ENCODE peak calls at places on chromosome 20, in eight cellular contexts. One of them, this sample, is unnamed.

GRCh38 chr20:33865761-33866160 is 54.6 kb downstream of the CHMP4B start:
- DNase-seq in Caco-2: no peak
- DNase-seq in endothelial cell: no peak
- DNase-seq in ascending aorta: no peak
- DNase-seq in ovary: no peak
- DNase-seq in cardiac fibroblast: no peak
- DNase-seq in GM12865: no peak
- DNase-seq in Peyer's patch: no peak
- DNase-seq in this sample: no peak

GRCh38 chr20:56693217-56693616 is 64.1 kb downstream of the TFAP2C start:
- DNase-seq in Peyer's patch: no peak
- DNase-seq in endothelial cell: no peak
- DNase-seq in Caco-2: no peak
- DNase-seq in GM12865: no peak
- DNase-seq in ovary: no peak
- DNase-seq in cardiac fibroblast: no peak
- DNase-seq in ascending aorta: no peak
- DNase-seq in this sample: no peak

GRCh38 chr20:61588356-61589054 is 336.4 kb downstream of the CDH4 start:
- DNase-seq in ovary: no peak
- DNase-seq in Peyer's patch: no peak
- DNase-seq in endothelial cell: no peak
- DNase-seq in ascending aorta: no peak
- DNase-seq in Caco-2: no peak
- DNase-seq in GM12865: no peak
- DNase-seq in cardiac fibroblast: peak; percentile 2
- DNase-seq in this sample: no peak

GRCh38 chr20:34516874-34517542 is 786 bp downstream of the DYNLRB1 start:
- DNase-seq in cardiac fibroblast: no peak
- DNase-seq in ascending aorta: no peak
- DNase-seq in ovary: no peak
- DNase-seq in GM12865: peak; percentile 50
- DNase-seq in Peyer's patch: peak; percentile 61
- DNase-seq in endothelial cell: peak; percentile 21
- DNase-seq in Caco-2: no peak
- DNase-seq in this sample: no peak

GRCh38 chr20:25984933-25985332 is 288.3 kb upstream of the ZNF337 start:
- DNase-seq in Peyer's patch: no peak
- DNase-seq in ascending aorta: no peak
- DNase-seq in Caco-2: no peak
- DNase-seq in endothelial cell: no peak
- DNase-seq in cardiac fibroblast: peak; percentile 37
- DNase-seq in ovary: peak; percentile 75
- DNase-seq in GM12865: no peak
- DNase-seq in this sample: peak; percentile 25

GRCh38 chr20:3420211-3420707 is 12.8 kb upstream of the DNAAF9 start:
- DNase-seq in ovary: no peak
- DNase-seq in Caco-2: no peak
- DNase-seq in GM12865: peak; percentile 87
- DNase-seq in Peyer's patch: peak; percentile 61
- DNase-seq in endothelial cell: no peak
- DNase-seq in cardiac fibroblast: peak; percentile 83
- DNase-seq in ascending aorta: peak; percentile 50
- DNase-seq in this sample: no peak

GRCh38 chr20:19978511-19979210 is 38.5 kb upstream of the NAA20 start:
- DNase-seq in Caco-2: no peak
- DNase-seq in GM12865: no peak
- DNase-seq in ascending aorta: no peak
- DNase-seq in endothelial cell: no peak
- DNase-seq in Peyer's patch: no peak
- DNase-seq in ovary: no peak
- DNase-seq in cardiac fibroblast: no peak
- DNase-seq in this sample: no peak

GRCh38 chr20:9488063-9488462 is 26.3 kb upstream of the LAMP5 start:
- DNase-seq in ovary: no peak
- DNase-seq in ascending aorta: no peak
- DNase-seq in endothelial cell: no peak
- DNase-seq in cardiac fibroblast: no peak
- DNase-seq in GM12865: no peak
- DNase-seq in Peyer's patch: no peak
- DNase-seq in Caco-2: no peak
- DNase-seq in this sample: no peak

GRCh38 chr20:21240394-21240793 is 62.7 kb upstream of the XRN2 start:
- DNase-seq in ovary: no peak
- DNase-seq in endothelial cell: no peak
- DNase-seq in Peyer's patch: no peak
- DNase-seq in ascending aorta: no peak
- DNase-seq in cardiac fibroblast: no peak
- DNase-seq in GM12865: no peak
- DNase-seq in Caco-2: no peak
- DNase-seq in this sample: no peak

GRCh38 chr20:9807176-9807575 is 31.7 kb downstream of the PAK5 start:
- DNase-seq in Peyer's patch: no peak
- DNase-seq in Caco-2: no peak
- DNase-seq in ovary: no peak
- DNase-seq in ascending aorta: no peak
- DNase-seq in cardiac fibroblast: no peak
- DNase-seq in endothelial cell: no peak
- DNase-seq in GM12865: no peak
- DNase-seq in this sample: no peak

DNA sequence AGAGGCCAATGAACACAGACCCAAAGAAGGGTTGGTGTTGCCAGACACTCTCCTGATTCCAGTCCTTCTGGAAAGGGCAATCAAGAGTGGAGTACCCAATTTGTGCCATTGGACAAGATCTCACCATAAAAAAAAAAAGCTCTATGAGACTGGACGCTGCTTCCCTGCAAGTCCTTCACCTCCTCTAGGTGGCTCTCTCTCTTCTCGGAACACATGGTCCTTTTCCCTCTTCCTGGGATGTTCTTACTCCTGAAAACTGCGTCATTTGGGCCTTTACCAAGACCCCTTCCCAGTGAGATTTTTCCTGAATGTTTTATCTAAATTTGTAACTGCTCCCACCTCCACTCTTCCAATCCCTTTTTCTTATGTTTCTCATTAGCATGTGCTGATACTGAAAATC is 280.8 kb downstream of the FOXA2 start:
- DNase-seq in ascending aorta: no peak
- DNase-seq in ovary: no peak
- DNase-seq in cardiac fibroblast: no peak
- DNase-seq in GM12865: no peak
- DNase-seq in Peyer's patch: no peak
- DNase-seq in Caco-2: no peak
- DNase-seq in endothelial cell: no peak
- DNase-seq in this sample: no peak
- TF ChIP-seq CTCF in ascending aorta: no peak
- TF ChIP-seq CTCF in ovary: no peak
- TF ChIP-seq CTCF in cardiac fibroblast: no peak
- TF ChIP-seq CTCF in GM12865: peak; percentile 2
- TF ChIP-seq CTCF in Peyer's patch: no peak
- TF ChIP-seq CTCF in Caco-2: peak; percentile 36
- TF ChIP-seq CTCF in endothelial cell: no peak
- TF ChIP-seq CTCF in this sample: no peak

DNA sequence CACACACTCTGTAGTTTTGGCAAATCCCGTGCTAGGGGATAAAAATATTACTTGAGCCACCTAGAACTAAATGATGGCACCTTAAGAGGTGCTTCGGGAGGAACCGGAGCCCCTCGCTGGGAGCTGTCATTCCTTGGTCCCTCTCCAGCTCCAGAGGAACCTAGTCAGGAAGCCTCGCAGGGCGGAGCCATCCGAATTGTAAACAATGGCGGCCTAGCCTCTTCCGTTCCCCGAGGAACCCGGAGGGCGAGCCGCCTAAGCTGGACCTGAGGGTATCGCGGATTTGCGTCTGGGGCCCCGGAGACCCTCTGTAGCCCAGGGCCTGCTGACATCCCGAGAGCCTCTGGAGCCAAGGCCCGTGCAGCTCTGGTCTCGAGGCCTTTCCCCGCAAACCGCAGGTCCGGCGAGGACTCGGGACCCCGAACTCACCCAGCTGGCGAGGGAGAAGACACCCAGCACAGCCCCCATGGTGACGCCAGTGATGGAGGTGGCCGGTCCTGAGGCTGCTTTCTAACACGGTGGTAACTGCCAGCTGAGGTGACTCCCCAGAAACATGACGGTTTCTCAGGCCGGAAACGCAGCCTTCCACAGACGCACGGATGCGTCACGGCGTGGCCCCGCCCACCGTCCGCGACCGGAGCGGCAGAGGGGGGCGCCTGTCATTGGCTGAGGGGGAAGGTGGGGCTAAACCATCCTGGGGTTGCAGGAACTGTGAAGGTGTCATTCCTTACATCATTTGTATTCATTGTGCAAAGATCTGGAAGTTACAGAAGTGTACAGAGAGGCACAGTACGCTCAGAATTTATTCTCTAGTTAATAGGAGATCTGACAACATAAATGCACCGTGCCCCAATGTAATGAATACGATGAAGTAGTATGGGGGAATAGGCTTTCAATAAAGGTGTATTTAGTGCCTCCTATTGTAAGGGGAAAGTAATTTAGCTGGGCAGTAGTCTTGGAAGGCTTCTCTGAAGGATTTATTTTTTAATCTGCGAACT is at the start of gene SERINC3:
- DNase-seq in Caco-2: peak; percentile 98
- DNase-seq in ovary: peak; percentile 96
- DNase-seq in endothelial cell: peak; percentile 96
- DNase-seq in Peyer's patch: peak; percentile 99
- DNase-seq in ascending aorta: peak; percentile 91
- DNase-seq in cardiac fibroblast: peak; percentile 98
- DNase-seq in GM12865: peak; percentile 94
- DNase-seq in this sample: peak; percentile 84
- TF ChIP-seq CTCF in Caco-2: no peak
- TF ChIP-seq CTCF in ovary: peak; percentile 18
- TF ChIP-seq CTCF in endothelial cell: no peak
- TF ChIP-seq CTCF in Peyer's patch: no peak
- TF ChIP-seq CTCF in ascending aorta: no peak
- TF ChIP-seq CTCF in cardiac fibroblast: no peak
- TF ChIP-seq CTCF in GM12865: no peak
- TF ChIP-seq CTCF in this sample: no peak

GRCh38 chr20:41892031-41892430 is 273.9 kb upstream of the CHD6 start:
- DNase-seq in GM12865: no peak
- DNase-seq in endothelial cell: no peak
- DNase-seq in Peyer's patch: no peak
- DNase-seq in Caco-2: no peak
- DNase-seq in ovary: no peak
- DNase-seq in cardiac fibroblast: no peak
- DNase-seq in ascending aorta: no peak
- DNase-seq in this sample: no peak

GRCh38 chr20:41887500-41887899 is 269.3 kb upstream of the CHD6 start:
- DNase-seq in Peyer's patch: no peak
- DNase-seq in GM12865: no peak
- DNase-seq in ovary: no peak
- DNase-seq in endothelial cell: no peak
- DNase-seq in cardiac fibroblast: no peak
- DNase-seq in ascending aorta: no peak
- DNase-seq in Caco-2: no peak
- DNase-seq in this sample: no peak

GRCh38 chr20:41888434-41888833 is 270.3 kb upstream of the CHD6 start:
- DNase-seq in ovary: no peak
- DNase-seq in Caco-2: no peak
- DNase-seq in endothelial cell: no peak
- DNase-seq in GM12865: no peak
- DNase-seq in ascending aorta: no peak
- DNase-seq in Peyer's patch: no peak
- DNase-seq in cardiac fibroblast: no peak
- DNase-seq in this sample: no peak

GRCh38 chr20:41889871-41890224 is 271.7 kb upstream of the CHD6 start:
- DNase-seq in Caco-2: no peak
- DNase-seq in GM12865: no peak
- DNase-seq in Peyer's patch: no peak
- DNase-seq in ovary: no peak
- DNase-seq in endothelial cell: no peak
- DNase-seq in cardiac fibroblast: no peak
- DNase-seq in ascending aorta: no peak
- DNase-seq in this sample: no peak

DNA sequence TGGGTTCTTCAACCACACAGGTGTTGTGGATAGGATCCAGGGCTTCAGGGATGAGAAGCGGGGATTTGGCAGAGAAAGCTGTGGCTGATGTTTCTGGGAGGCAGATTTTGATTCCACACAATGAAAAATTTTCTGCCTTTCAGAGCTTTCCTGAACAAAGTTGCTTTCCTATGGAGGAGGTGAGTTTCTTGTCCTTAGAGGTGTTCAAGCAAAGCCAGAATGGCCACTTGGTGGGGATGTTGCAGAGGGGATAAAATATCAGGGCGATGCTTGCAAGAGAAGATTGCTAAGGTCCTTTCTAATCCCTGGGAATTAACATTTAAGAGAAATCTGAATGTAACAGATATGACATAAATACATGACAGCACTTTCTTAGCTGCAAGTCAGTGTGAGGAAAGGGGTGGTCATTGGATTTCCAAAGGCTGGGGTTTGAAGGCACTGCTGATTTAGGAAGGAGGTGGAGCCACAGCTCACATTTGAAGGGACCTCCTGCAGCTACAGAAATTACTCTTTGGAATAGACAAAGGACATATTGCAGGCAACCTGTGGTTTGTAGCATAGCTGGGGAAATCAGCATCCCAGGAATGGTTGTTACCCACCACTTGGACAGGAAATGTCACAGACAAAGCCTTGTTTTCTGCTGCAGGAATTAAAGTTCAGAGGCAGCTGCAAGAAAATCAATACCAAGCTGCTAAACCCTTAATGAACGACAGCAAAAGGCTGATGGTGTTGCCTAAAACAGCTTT is 271.1 kb upstream of the CHD6 start:
- DNase-seq in endothelial cell: no peak
- DNase-seq in ascending aorta: no peak
- DNase-seq in GM12865: peak; percentile 15
- DNase-seq in Peyer's patch: no peak
- DNase-seq in cardiac fibroblast: no peak
- DNase-seq in ovary: no peak
- DNase-seq in Caco-2: no peak
- DNase-seq in this sample: no peak
- TF ChIP-seq CTCF in endothelial cell: no peak
- TF ChIP-seq CTCF in ascending aorta: no peak
- TF ChIP-seq CTCF in GM12865: no peak
- TF ChIP-seq CTCF in Peyer's patch: no peak
- TF ChIP-seq CTCF in cardiac fibroblast: no peak
- TF ChIP-seq CTCF in ovary: no peak
- TF ChIP-seq CTCF in Caco-2: peak; percentile 39
- TF ChIP-seq CTCF in this sample: no peak

GRCh38 chr20:37294262-37294981 is 5.0 kb downstream of the MANBAL start:
- DNase-seq in Peyer's patch: no peak
- DNase-seq in ovary: no peak
- DNase-seq in cardiac fibroblast: no peak
- DNase-seq in endothelial cell: no peak
- DNase-seq in Caco-2: no peak
- DNase-seq in ascending aorta: no peak
- DNase-seq in GM12865: no peak
- DNase-seq in this sample: no peak
- TF ChIP-seq CTCF in Peyer's patch: no peak
- TF ChIP-seq CTCF in ovary: no peak
- TF ChIP-seq CTCF in cardiac fibroblast: no peak
- TF ChIP-seq CTCF in endothelial cell: no peak
- TF ChIP-seq CTCF in Caco-2: no peak
- TF ChIP-seq CTCF in ascending aorta: no peak
- TF ChIP-seq CTCF in GM12865: no peak
- TF ChIP-seq CTCF in this sample: no peak